ENCODE peak calls at places on chromosomes 11 and 22, in ten cellular contexts. O, M, Z, U, S, W, C, Y, Q and N are unnamed samples. For H3K9me3 and H3K4me1, the result is how much of the 10 kb centered on the place peaks cover.

GRCh38 chr11:73614591-73614990 is 16.7 kb upstream of the FAM168A start:
- DNase-seq in O (no peak), Z (no peak), W (no peak), C (peak), Q (no peak), Y (no peak), U (no peak), M (no peak), S (no peak), N (no peak)

GRCh38 chr22:39984006-39984405 is 10.7 kb upstream of the FAM83F start:
- DNase-seq in W (peak), C (no peak), S (no peak), O (peak), U (no peak), Q (no peak), Y (no peak), Z (no peak), M (peak), N (no peak)

GRCh38 chr11:31340903-31341572 is 28.5 kb downstream of the DCDC1 start:
- DNase-seq in W (no peak), C (peak), S (no peak), M (peak), O (peak), Z (no peak), Q (no peak), U (peak), Y (no peak), N (peak)

GRCh38 chr22:50268655-50269113 is 1.5 kb downstream of the MAPK11 start:
- DNase-seq in Q (no peak), U (no peak), S (no peak), O (no peak), Y (no peak), W (peak), Z (no peak), C (no peak), M (peak), N (no peak)

GRCh38 chr11:111602865-111603632 is 800 bp downstream of the SIK2 start:
- DNase-seq in Q (peak), Y (peak), O (peak), W (no peak), Z (peak), S (no peak), C (peak), M (peak), U (peak), N (peak)

GRCh38 chr11:15053201-15053685 is 20.1 kb upstream of the CALCB start:
- DNase-seq in C (no peak), O (no peak), Z (no peak), M (no peak), W (no peak), Q (no peak), S (no peak), Y (no peak), U (no peak), N (no peak)

GRCh38 chr22:47205081-47205491 is 442.6 kb downstream of the TBC1D22A start:
- DNase-seq in M (no peak), Z (peak), Y (no peak), U (no peak), S (no peak), Q (no peak), W (no peak), C (no peak), O (no peak), N (no peak)

GRCh38 chr11:26522912-26523610 is 49.0 kb downstream of the MUC15 start:
- DNase-seq in O (peak), C (peak), U (no peak), Z (no peak), S (no peak), Q (no peak), Y (no peak), W (no peak), M (peak), N (peak)

GRCh38 chr11:124536520-124536919 is 6.9 kb downstream of the OR8B12 start:
- DNase-seq in S (peak), Z (no peak), O (peak), Y (no peak), Q (peak), W (no peak), U (no peak), C (peak), M (peak), N (peak)

GRCh38 chr11:125941606-125942275 is 4.1 kb upstream of the VSIG10L2 start:
- DNase-seq in Z (peak), W (peak), S (peak), U (peak), Y (no peak), C (peak), O (peak), Q (no peak), M (peak), N (peak)

GRCh38 chr11:76787911-76788596 is 4.9 kb downstream of the TSKU start:
- DNase-seq in M (peak), S (peak), Q (peak), Z (peak), W (peak), O (peak), U (no peak), C (no peak), Y (peak), N (no peak)

GRCh38 chr11:70108250-70108649 is 30.1 kb downstream of the ANO1 start:
- DNase-seq in M (peak), Z (no peak), Q (no peak), Y (peak), C (no peak), S (no peak), W (no peak), O (peak), U (no peak), N (no peak)

GRCh38 chr11:69318093-69318420 is 24.1 kb downstream of the MYEOV start:
- DNase-seq in U (no peak), Y (no peak), W (no peak), C (no peak), Z (no peak), S (no peak), Q (no peak), O (no peak), M (no peak), N (peak)

GRCh38 chr11:92735039-92735438 is 234.4 kb upstream of the MTNR1B start:
- DNase-seq in Q (no peak), Y (no peak), U (no peak), Z (no peak), W (no peak), C (no peak), M (no peak), O (no peak), S (no peak), N (peak)

GRCh38 chr11:79173615-79174014 is 267.2 kb downstream of the TENM4 start:
- DNase-seq in O (peak), Z (no peak), C (peak), M (peak), Y (no peak), S (no peak), W (no peak), U (no peak), Q (no peak), N (no peak)

GRCh38 chr11:9664276-9665171 is 647 bp downstream of the SWAP70 start:
- DNase-seq in U (no peak), O (peak), W (peak), C (peak), M (peak), Y (peak), Q (no peak), Z (peak), S (peak), N (peak)

GRCh38 chr11:68962527-68963250 is 18.1 kb downstream of the MRGPRD start:
- DNase-seq in Q (no peak), O (no peak), S (no peak), M (no peak), W (peak), C (no peak), U (peak), Z (peak), Y (peak), N (peak)

GRCh38 chr11:65988791-65989592 is 13.0 kb downstream of the EIF1AD start:
- DNase-seq in W (no peak), O (peak), M (peak), Z (peak), U (peak), S (peak), Y (peak), Q (peak), C (peak), N (peak)

GRCh38 chr11:33899383-33900037 is 7.6 kb upstream of the LMO2 start:
- DNase-seq in W (no peak), Q (no peak), C (peak), Z (peak), O (peak), M (peak), U (no peak), S (peak), Y (peak), N (peak)

GRCh38 chr11:62439785-62440602 is 21.2 kb downstream of the SCGB1A1 start:
- DNase-seq in Q (no peak), Y (peak), W (no peak), C (peak), U (no peak), M (no peak), O (peak), Z (peak), S (peak), N (no peak)

GRCh38 chr11:46116007-46116711 is 5.1 kb downstream of the PHF21A start:
- DNase-seq in U (no peak), S (no peak), Y (no peak), O (no peak), W (no peak), C (no peak), M (no peak), Q (no peak), Z (no peak), N (no peak)

GRCh38 chr22:29245626-29246385 is 22.0 kb downstream of the RHBDD3 start:
- DNase-seq in M (peak), Z (peak), C (peak), W (peak), U (peak), Q (no peak), Y (peak), S (peak), O (peak), N (peak)

GRCh38 chr11:56932572-56933235 is 56.0 kb upstream of the OR5AK2 start:
- DNase-seq in S (no peak), Q (peak), Y (no peak), C (peak), U (no peak), Z (no peak), W (no peak), O (peak), M (no peak), N (peak)

GRCh38 chr11:74949748-74950127 is 672 bp downstream of the SPCS2 start:
- DNase-seq in U (no peak), O (peak), Z (no peak), S (no peak), Q (no peak), M (no peak), W (no peak), Y (no peak), C (no peak), N (no peak)

GRCh38 chr11:114774599-114775365 is 96.5 kb downstream of the NXPE2 start:
- DNase-seq in W (no peak), Z (no peak), O (peak), M (peak), Q (no peak), C (peak), U (no peak), Y (no peak), S (no peak), N (peak)

DNA sequence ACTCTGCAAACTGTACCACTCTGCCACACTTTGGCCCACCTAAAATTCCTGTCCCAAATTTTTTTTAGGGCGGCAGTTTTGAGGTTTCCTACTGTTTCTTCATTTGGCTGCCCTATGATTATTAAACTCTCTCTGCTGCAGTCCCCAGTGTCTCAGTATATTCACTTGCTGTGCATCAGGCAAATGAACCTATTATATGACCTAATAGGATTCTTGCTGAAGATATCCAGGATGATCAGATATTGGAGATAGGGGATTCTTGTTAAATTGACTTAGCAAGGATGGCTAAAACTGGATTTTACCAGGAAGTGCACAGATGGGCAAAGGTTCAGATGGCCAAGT is 410.8 kb upstream of the DDI1 start:
- DNase-seq in C (no peak), Z (no peak), S (no peak), O (no peak), U (no peak), Q (no peak), W (no peak), M (no peak), Y (no peak), N (no peak)
- H3K9me3 ChIP-seq in C (under half), Z (under half), S (under half), O (under half), U (under half), Q (under half), W (under half), M (under half), Y (under half), N (under half)

DNA sequence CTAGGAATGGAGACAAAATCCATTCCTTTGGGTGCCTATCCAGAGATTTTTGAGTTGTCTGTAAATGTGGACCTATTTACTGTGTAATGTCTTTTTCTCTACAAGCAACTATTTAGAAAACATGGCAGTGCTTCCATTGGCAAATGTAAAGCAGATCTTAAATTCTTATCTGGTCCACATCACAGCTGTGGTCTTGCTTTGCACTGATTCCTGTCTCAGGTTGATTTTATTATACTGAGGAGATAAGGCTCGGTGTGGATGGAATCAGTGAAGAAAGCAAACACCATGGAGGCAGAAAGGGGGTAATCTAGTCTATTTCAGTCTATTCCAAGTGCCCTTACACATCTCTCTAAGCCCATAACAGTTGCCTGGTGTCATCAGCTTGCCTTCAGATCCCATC is 160.5 kb downstream of the NCAM1 start:
- DNase-seq in M (no peak), Y (no peak), C (no peak), O (no peak), U (no peak), W (no peak), Q (no peak), S (no peak), Z (no peak), N (no peak)
- H3K4me1 ChIP-seq in M (under half), Y (under half), C (under half), O (under half), U (under half), W (under half), Q (under half), S (under half), Z (under half), N (under half)

GRCh38 chr11:35178067-35178805 is 39.3 kb downstream of the CD44 start:
- DNase-seq in Y (no peak), M (no peak), O (no peak), Q (no peak), S (no peak), Z (no peak), C (no peak), W (no peak), U (no peak), N (no peak)
- H3K27ac ChIP-seq in Y (peak), M (no peak), O (peak), Q (peak), S (no peak), Z (peak), C (peak), W (no peak), U (peak), N (no peak)

GRCh38 chr22:25895678-25896077 is 153.7 kb downstream of the MYO18B start:
- DNase-seq in U (no peak), C (no peak), W (no peak), Z (no peak), Y (no peak), S (no peak), Q (no peak), O (no peak), M (no peak), N (no peak)
- H3K9me3 ChIP-seq in U (under half), C (under half), W (under half), Z (under half), Y (under half), S (under half), Q (under half), O (under half), M (under half), N (under half)

GRCh38 chr11:85132839-85133238 is 494.3 kb downstream of the DLG2 start:
- DNase-seq in Y (no peak), Z (no peak), U (no peak), C (no peak), M (peak), O (peak), W (no peak), S (no peak), Q (no peak), N (no peak)
- H3K4me1 ChIP-seq in Y (under half), Z (under half), U (under half), C (under half), M (under half), O (under half), W (under half), S (under half), Q (under half), N (under half)

DNA sequence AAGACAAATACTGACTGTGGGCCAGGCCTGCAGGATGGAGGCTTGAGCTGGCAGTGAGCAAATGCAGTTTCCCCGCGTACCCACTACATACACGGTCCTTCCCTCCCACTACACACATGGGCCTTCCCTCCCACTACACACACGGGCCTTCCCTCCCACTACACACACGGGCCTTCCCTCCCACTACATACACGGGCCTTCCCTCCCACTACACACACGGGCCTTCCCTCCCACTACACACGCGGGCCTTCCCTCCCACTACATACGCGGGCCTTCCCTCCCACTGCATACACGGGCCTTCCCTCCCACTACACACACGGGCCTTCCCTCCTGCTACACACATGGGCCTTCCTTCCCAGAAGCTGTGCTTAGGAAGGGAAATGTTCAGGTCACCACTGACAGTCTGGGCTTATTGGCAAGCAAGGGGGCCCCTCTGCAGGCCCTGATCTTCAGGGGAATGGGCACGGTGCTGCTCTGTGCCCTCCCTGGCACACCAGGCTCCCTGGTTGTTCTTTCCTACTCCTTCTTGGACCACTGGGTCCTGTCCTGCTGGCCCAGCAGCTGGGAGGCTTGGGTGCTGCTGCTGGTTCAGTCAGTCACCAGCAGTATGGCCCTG is 10.7 kb downstream of the DNAL4 start:
- DNase-seq in W (peak), Q (no peak), U (no peak), O (no peak), S (no peak), M (no peak), C (no peak), Z (no peak), Y (peak), N (peak)
- H3K27ac ChIP-seq in W (no peak), Q (no peak), U (no peak), O (no peak), S (peak), M (no peak), C (no peak), Z (no peak), Y (peak), N (peak)

GRCh38 chr22:48300877-48301276 is 1526.8 kb downstream of the BRD1 start:
- DNase-seq in Y (no peak), Z (no peak), M (no peak), U (no peak), W (no peak), C (no peak), S (no peak), O (no peak), Q (no peak), N (no peak)

GRCh38 chr22:48301421-48301820 is 1526.3 kb downstream of the BRD1 start:
- DNase-seq in S (no peak), Y (no peak), U (no peak), Z (no peak), O (no peak), W (peak), C (no peak), Q (no peak), M (no peak), N (no peak)

GRCh38 chr22:48302657-48303359 is 1524.9 kb downstream of the BRD1 start:
- DNase-seq in U (no peak), M (no peak), W (no peak), Q (no peak), Y (no peak), O (no peak), S (no peak), C (no peak), Z (no peak), N (no peak)

GRCh38 chr22:48303360-48303725 is 1524.3 kb downstream of the BRD1 start:
- DNase-seq in O (no peak), Z (no peak), Y (no peak), C (no peak), Q (no peak), W (no peak), M (no peak), U (no peak), S (no peak), N (no peak)

GRCh38 chr22:48301908-48302307 is 1525.8 kb downstream of the BRD1 start:
- DNase-seq in U (no peak), O (no peak), M (no peak), W (peak), C (no peak), Y (no peak), Z (no peak), S (no peak), Q (no peak), N (no peak)
- H3K9me3 ChIP-seq in U (under half), O (half or more), M (under half), W (under half), C (under half), Y (under half), Z (under half), S (under half), Q (under half), N (under half)